ENCODE peak calls at places on chromosomes 11 and 22, in eight cellular contexts. U, S, M, O, H, Z, Y and D are unnamed samples.

GRCh38 chr11:62857541-62857982 is 18.2 kb upstream of the WDR74 start:
- DNase-seq in H (no peak), Z (no peak), O (no peak), U (peak), S (no peak), M (no peak), Y (no peak), D (no peak)

GRCh38 chr11:106077609-106078517 is at the start of gene AASDHPPT:
- DNase-seq in Z (no peak), U (peak), M (peak), Y (peak), H (peak), S (peak), O (peak), D (no peak)

GRCh38 chr22:37802310-37803194 is 5.2 kb upstream of the GCAT start:
- DNase-seq in Z (no peak), S (no peak), Y (peak), U (no peak), M (no peak), H (no peak), O (peak), D (no peak)

GRCh38 chr11:113859665-113860064 is 15.7 kb downstream of the USP28 start:
- DNase-seq in H (no peak), Z (no peak), U (peak), M (no peak), Y (no peak), S (peak), O (no peak), D (no peak)

GRCh38 chr11:61010466-61011238 is 39.2 kb downstream of the CD6 start:
- DNase-seq in O (no peak), M (no peak), Z (no peak), Y (no peak), S (no peak), U (no peak), H (no peak), D (no peak)

GRCh38 chr11:30406978-30407762 is 84.3 kb downstream of the ARL14EP start:
- DNase-seq in S (no peak), H (no peak), Z (no peak), M (no peak), O (no peak), U (no peak), Y (no peak), D (no peak)

GRCh38 chr11:11641581-11641980 is 19.8 kb upstream of the GALNT18 start:
- DNase-seq in H (peak), Y (peak), O (no peak), S (no peak), M (no peak), Z (no peak), U (peak), D (no peak)

GRCh38 chr11:118660646-118661424 is 18.6 kb downstream of the TREH start:
- DNase-seq in U (no peak), O (no peak), Z (no peak), H (no peak), S (no peak), M (no peak), Y (no peak), D (no peak)

GRCh38 chr22:25716637-25717036 is 25.4 kb upstream of the MYO18B start:
- DNase-seq in S (no peak), M (no peak), Y (no peak), O (no peak), U (no peak), H (no peak), Z (peak), D (no peak)

GRCh38 chr11:15507592-15507991 is 392.9 kb downstream of the INSC start:
- DNase-seq in Z (no peak), H (no peak), S (peak), Y (peak), U (no peak), M (peak), O (no peak), D (no peak)

GRCh38 chr11:113623114-113623513 is 83.0 kb downstream of the TMPRSS5 start:
- DNase-seq in O (no peak), Z (no peak), H (no peak), U (no peak), Y (no peak), S (no peak), M (peak), D (no peak)

GRCh38 chr11:34358258-34358665 is 452 bp upstream of the ABTB2 start:
- DNase-seq in O (peak), Y (peak), H (peak), Z (peak), M (no peak), U (peak), S (no peak), D (no peak)

GRCh38 chr11:64921384-64921783 is 3.1 kb upstream of the PPP2R5B start:
- DNase-seq in Z (no peak), U (no peak), Y (no peak), M (no peak), S (no peak), H (no peak), O (no peak), D (no peak)

GRCh38 chr22:20418211-20418788 is 19.3 kb downstream of the SCARF2 start:
- DNase-seq in S (peak), O (peak), H (peak), U (peak), M (peak), Z (peak), Y (peak), D (peak)

GRCh38 chr22:27872488-27872887 is 46.6 kb downstream of the PITPNB start:
- DNase-seq in O (no peak), M (no peak), U (no peak), S (no peak), Y (no peak), Z (no peak), H (no peak), D (no peak)

GRCh38 chr11:114285599-114285998 is 10.6 kb upstream of the NNMT start:
- DNase-seq in U (peak), Y (no peak), Z (no peak), S (no peak), H (peak), O (peak), M (no peak), D (no peak)

GRCh38 chr11:68314886-68315580 is 2.6 kb downstream of the LRP5 start:
- DNase-seq in Z (no peak), O (no peak), H (no peak), M (peak), Y (peak), S (no peak), U (peak), D (no peak)

GRCh38 chr11:76630600-76630999 is 39.9 kb downstream of the LRRC32 start:
- DNase-seq in U (no peak), Y (no peak), M (no peak), O (no peak), H (no peak), Z (no peak), S (no peak), D (no peak)

GRCh38 chr22:35649636-35650250 is 1.5 kb downstream of the APOL6 start:
- DNase-seq in O (no peak), H (no peak), S (no peak), M (no peak), Y (no peak), Z (no peak), U (no peak), D (no peak)

GRCh38 chr11:1153951-1154487 is 3.7 kb upstream of the MUC5AC start:
- DNase-seq in U (peak), H (peak), M (peak), O (peak), Y (peak), Z (peak), S (no peak), D (no peak)

GRCh38 chr22:44259366-44260215 is 53.2 kb downstream of the SHISAL1 start:
- DNase-seq in Z (no peak), H (no peak), M (no peak), O (no peak), S (no peak), Y (no peak), U (no peak), D (no peak)

GRCh38 chr11:33987975-33988580 is 63.5 kb upstream of the CAPRIN1 start:
- DNase-seq in M (peak), H (peak), U (peak), Z (peak), S (peak), O (peak), Y (peak), D (peak)

DNA sequence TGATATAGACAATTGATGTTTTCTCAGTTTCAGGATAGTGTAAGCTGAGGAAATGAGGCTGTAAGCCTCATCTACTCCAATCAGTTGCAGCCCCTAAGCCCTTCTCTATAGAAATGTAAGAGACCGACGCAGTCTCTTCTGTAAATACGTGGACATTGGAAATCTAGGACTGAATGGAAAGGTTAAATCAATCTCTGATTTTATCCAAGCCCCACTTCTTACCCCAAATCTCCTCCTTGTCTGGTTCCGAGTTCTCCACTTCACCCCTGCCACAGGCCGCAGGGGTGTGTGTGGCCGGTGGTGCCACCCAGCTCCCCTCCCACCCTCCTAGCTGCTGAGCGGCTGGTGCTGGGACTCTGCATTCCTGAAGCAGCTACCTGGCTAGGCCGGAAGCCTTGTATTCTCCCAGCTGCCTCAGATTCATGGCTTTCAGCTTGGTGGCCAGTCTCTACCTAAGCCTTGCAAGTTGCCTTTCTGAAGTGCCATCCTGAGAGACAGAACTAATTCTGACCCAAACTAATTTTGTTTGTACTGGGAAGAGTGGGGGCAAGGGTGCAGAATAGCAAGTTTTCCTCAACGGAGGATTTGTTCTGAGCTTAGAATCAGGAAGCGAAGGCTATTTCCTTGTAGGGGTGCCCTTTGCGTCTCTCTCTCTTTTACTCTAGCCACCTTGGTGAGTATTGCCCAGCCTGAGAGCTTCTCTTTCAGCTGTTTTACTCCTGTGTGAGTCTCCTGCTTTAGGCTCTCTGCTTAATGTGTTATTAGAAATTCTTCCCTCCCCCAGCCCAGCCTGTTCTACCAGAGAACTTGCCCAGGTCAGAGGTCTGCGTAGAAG is 749 bp downstream of the VWA5A start:
- DNase-seq in M (no peak), O (no peak), S (no peak), U (peak), Y (no peak), H (no peak), Z (no peak), D (no peak)
- H3K4me3 ChIP-seq in M (peak), O (peak), S (peak), U (peak), Y (no peak), H (peak), Z (peak), D (peak)

DNA sequence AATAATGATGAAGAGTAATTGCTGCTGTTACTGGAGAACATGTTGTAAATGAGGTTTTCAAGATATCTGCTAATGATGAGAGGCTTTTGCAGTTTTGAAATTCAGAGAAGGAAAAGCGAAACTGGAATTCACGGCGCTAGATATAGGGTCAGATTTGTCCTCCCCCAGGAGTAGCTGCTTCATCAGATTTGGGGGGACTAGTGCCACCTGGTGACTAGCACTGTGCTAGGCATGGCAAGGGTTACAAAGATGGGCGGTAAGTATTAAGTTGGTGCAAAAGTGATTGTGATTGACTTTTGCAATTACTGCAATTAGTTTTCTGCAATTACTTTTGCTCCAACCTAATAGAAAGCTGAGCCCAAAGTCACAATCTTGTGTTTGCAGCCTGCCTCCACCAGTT is 879.9 kb upstream of the TENM4 start:
- DNase-seq in Z (no peak), H (no peak), S (peak), M (no peak), Y (no peak), U (no peak), O (no peak), D (no peak)
- TF ChIP-seq CTCF in Z (no peak), H (peak), S (peak), M (peak), Y (no peak), U (peak), O (no peak), D (peak)

DNA sequence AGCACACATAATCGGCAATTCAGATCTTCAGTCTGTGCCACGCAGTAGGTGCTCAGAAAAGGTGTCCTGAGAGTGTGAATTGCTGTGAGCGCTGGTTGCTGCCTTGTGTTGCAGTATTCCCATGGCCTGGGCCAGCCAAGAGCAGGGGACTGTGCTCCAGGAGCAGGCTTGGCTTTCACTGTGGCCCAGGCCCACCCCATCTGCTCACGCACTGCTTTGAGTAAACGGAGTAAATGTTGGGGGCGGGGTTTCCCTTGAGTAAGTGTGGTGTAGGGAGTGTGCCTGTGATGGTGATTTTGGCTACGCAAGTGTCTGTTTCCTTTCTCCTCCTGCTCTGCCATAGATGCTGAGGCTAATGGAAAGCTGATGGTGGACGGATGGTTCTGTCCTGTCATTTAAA is 2.3 kb downstream of the CTTN start:
- DNase-seq in M (no peak), Z (no peak), O (no peak), S (no peak), U (no peak), H (no peak), Y (no peak), D (no peak)
- H3K4me3 ChIP-seq in M (no peak), Z (no peak), O (peak), S (no peak), U (no peak), H (no peak), Y (peak), D (no peak)

GRCh38 chr11:116126540-116126939 is 622.3 kb upstream of the CADM1 start:
- DNase-seq in U (no peak), O (no peak), M (no peak), S (no peak), H (no peak), Y (no peak), Z (no peak), D (no peak)

GRCh38 chr11:116134450-116134849 is 630.2 kb upstream of the CADM1 start:
- DNase-seq in S (no peak), O (no peak), Z (no peak), H (no peak), M (no peak), Y (no peak), U (no peak), D (no peak)

GRCh38 chr11:116132273-116132978 is 628.2 kb upstream of the CADM1 start:
- DNase-seq in H (no peak), O (no peak), M (no peak), S (no peak), Y (no peak), U (no peak), Z (peak), D (no peak)

GRCh38 chr11:116124916-116125714 is 620.9 kb upstream of the CADM1 start:
- DNase-seq in U (no peak), O (no peak), Z (no peak), Y (no peak), M (no peak), S (no peak), H (no peak), D (no peak)

GRCh38 chr11:116130122-116130521 is 625.9 kb upstream of the CADM1 start:
- DNase-seq in O (no peak), Z (no peak), Y (no peak), S (no peak), M (no peak), U (no peak), H (no peak), D (no peak)
- TF ChIP-seq CTCF in O (no peak), Z (no peak), Y (no peak), S (no peak), M (no peak), U (no peak), H (no peak), D (no peak)

GRCh38 chr11:32935462-32936029 is 42.9 kb downstream of the QSER1 start:
- DNase-seq in U (no peak), O (peak), M (no peak), Z (no peak), Y (no peak), H (peak), S (no peak), D (no peak)

GRCh38 chr11:32939866-32940265 is 47.3 kb downstream of the QSER1 start:
- DNase-seq in H (no peak), U (no peak), O (no peak), Y (no peak), M (no peak), S (no peak), Z (no peak), D (no peak)

GRCh38 chr11:32939046-32939445 is 46.4 kb downstream of the QSER1 start:
- DNase-seq in O (no peak), H (no peak), Y (no peak), U (no peak), Z (no peak), S (peak), M (no peak), D (no peak)

DNA sequence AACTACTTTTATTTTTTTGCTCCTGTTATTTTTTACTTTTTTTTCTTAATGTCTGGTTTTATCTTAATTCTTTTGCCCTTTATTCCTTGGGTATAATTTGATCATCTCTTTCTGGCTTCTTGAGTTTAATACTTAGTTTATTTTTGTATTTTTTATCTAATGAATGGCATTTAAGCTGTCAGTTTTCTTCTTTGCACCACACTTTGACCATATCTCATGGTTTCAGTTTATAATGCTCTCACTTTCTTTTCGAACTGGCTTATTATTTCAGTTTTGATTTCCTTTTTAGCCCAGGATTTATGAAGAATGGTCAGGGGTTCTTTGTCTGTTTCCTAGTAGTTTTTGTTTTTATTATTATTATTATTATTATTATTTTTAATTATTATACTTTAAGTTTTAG is 48.3 kb downstream of the QSER1 start:
- DNase-seq in S (peak), U (no peak), Y (no peak), M (no peak), H (no peak), Z (no peak), O (no peak), D (no peak)
- H3K4me3 ChIP-seq in S (no peak), U (no peak), Y (no peak), M (no peak), H (no peak), Z (no peak), O (no peak), D (no peak)

GRCh38 chr11:134940441-134941125 is 528.5 kb upstream of the B3GAT1 start:
- DNase-seq in Z (no peak), Y (no peak), U (no peak), H (no peak), M (no peak), O (no peak), S (no peak), D (no peak)

GRCh38 chr11:134939046-134939445 is 527.0 kb upstream of the B3GAT1 start:
- DNase-seq in H (no peak), Y (no peak), S (no peak), U (no peak), M (no peak), O (no peak), Z (no peak), D (no peak)

GRCh38 chr11:134938212-134938611 is 526.2 kb upstream of the B3GAT1 start:
- DNase-seq in S (no peak), O (no peak), Z (no peak), Y (no peak), U (no peak), M (no peak), H (no peak), D (no peak)

GRCh38 chr11:134942633-134943032 is 530.6 kb upstream of the B3GAT1 start:
- DNase-seq in O (no peak), Y (no peak), U (no peak), M (peak), S (no peak), H (no peak), Z (no peak), D (no peak)

DNA sequence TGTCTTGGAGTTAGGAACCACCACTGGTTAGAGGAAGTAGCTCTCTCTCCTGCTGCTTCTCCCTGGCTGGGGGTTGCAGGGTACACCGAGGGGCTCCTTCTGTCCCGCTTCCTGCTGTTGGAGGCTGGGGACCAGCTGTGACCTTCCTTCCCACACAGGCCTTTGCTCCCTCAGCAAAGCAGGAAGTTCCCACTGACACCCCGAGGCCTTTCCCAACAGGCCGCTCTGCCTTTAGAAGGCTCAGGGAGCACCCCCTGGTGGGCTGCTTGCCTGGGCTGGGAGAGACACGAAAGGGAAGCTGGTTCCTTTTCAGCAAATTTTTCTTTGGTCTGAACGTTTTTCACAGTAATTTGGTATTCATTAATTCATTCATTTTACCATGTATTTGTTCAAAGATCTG is 527.9 kb upstream of the B3GAT1 start:
- DNase-seq in U (no peak), O (no peak), Y (no peak), S (no peak), M (no peak), H (no peak), Z (no peak), D (no peak)
- TF ChIP-seq CTCF in U (no peak), O (no peak), Y (no peak), S (no peak), M (peak), H (no peak), Z (no peak), D (no peak)